ENCODE peak calls at places on chromosomes 1 and 21, in seven cellular contexts. One of them, this sample, is unnamed. For H3K9me3, the result is how much of the 10 kb centered on the place peaks cover.

GRCh38 chr1:160168609-160169369 is 17.4 kb downstream of the ATP1A4 start:
- DNase-seq in OCI-LY7: no peak
- DNase-seq in left lung: no peak
- DNase-seq in GM23248: peak
- DNase-seq in astrocyte: peak
- DNase-seq in lung: no peak
- DNase-seq in adrenal gland: no peak
- DNase-seq in this sample: no peak

GRCh38 chr1:26996665-26997064 is 3.2 kb downstream of the TRNP1 start:
- DNase-seq in OCI-LY7: no peak
- DNase-seq in left lung: no peak
- DNase-seq in GM23248: no peak
- DNase-seq in astrocyte: no peak
- DNase-seq in lung: no peak
- DNase-seq in adrenal gland: no peak
- DNase-seq in this sample: no peak

GRCh38 chr1:1541956-1542765 is 1.7 kb upstream of the TMEM240 start:
- DNase-seq in OCI-LY7: no peak
- DNase-seq in left lung: no peak
- DNase-seq in GM23248: no peak
- DNase-seq in astrocyte: no peak
- DNase-seq in lung: no peak
- DNase-seq in adrenal gland: peak
- DNase-seq in this sample: no peak

GRCh38 chr1:41795205-41795762 is 123.4 kb downstream of the HIVEP3 start:
- DNase-seq in OCI-LY7: no peak
- DNase-seq in left lung: peak
- DNase-seq in GM23248: peak
- DNase-seq in astrocyte: peak
- DNase-seq in lung: no peak
- DNase-seq in adrenal gland: peak
- DNase-seq in this sample: no peak

GRCh38 chr1:31843506-31843905 is 27.7 kb upstream of the SPOCD1 start:
- DNase-seq in OCI-LY7: peak
- DNase-seq in left lung: no peak
- DNase-seq in GM23248: peak
- DNase-seq in astrocyte: peak
- DNase-seq in lung: no peak
- DNase-seq in adrenal gland: no peak
- DNase-seq in this sample: no peak

GRCh38 chr1:22053018-22053860 is 730 bp downstream of the CDC42 start:
- DNase-seq in OCI-LY7: peak
- DNase-seq in left lung: peak
- DNase-seq in GM23248: peak
- DNase-seq in astrocyte: peak
- DNase-seq in lung: peak
- DNase-seq in adrenal gland: peak
- DNase-seq in this sample: peak

GRCh38 chr1:160284220-160284781 is 632 bp downstream of the PEX19 start:
- DNase-seq in OCI-LY7: peak
- DNase-seq in left lung: peak
- DNase-seq in GM23248: peak
- DNase-seq in astrocyte: peak
- DNase-seq in lung: peak
- DNase-seq in adrenal gland: peak
- DNase-seq in this sample: peak

GRCh38 chr1:112735752-112736151 is 20.6 kb upstream of the PPM1J start:
- DNase-seq in OCI-LY7: no peak
- DNase-seq in left lung: no peak
- DNase-seq in GM23248: peak
- DNase-seq in astrocyte: peak
- DNase-seq in lung: no peak
- DNase-seq in adrenal gland: no peak
- DNase-seq in this sample: no peak

GRCh38 chr1:155206891-155207577 is 663 bp downstream of the THBS3 start:
- DNase-seq in OCI-LY7: peak
- DNase-seq in left lung: peak
- DNase-seq in GM23248: peak
- DNase-seq in astrocyte: peak
- DNase-seq in lung: peak
- DNase-seq in adrenal gland: peak
- DNase-seq in this sample: peak

GRCh38 chr21:10425856-10426255 is 95.5 kb upstream of the TPTE start:
- DNase-seq in OCI-LY7: no peak
- DNase-seq in left lung: no peak
- DNase-seq in GM23248: no peak
- DNase-seq in astrocyte: no peak
- DNase-seq in lung: no peak
- DNase-seq in adrenal gland: no peak
- DNase-seq in this sample: no peak
- H3K9me3 ChIP-seq in OCI-LY7: half or more
- H3K9me3 ChIP-seq in left lung: under half
- H3K9me3 ChIP-seq in GM23248: under half
- H3K9me3 ChIP-seq in astrocyte: under half
- H3K9me3 ChIP-seq in lung: under half
- H3K9me3 ChIP-seq in adrenal gland: under half
- H3K9me3 ChIP-seq in this sample: under half

GRCh38 chr1:67336783-67337182 is 29.1 kb downstream of the IL12RB2 start:
- DNase-seq in OCI-LY7: no peak
- DNase-seq in left lung: no peak
- DNase-seq in GM23248: no peak
- DNase-seq in astrocyte: no peak
- DNase-seq in lung: no peak
- DNase-seq in adrenal gland: no peak
- DNase-seq in this sample: no peak
- H3K27ac ChIP-seq in OCI-LY7: no peak
- H3K27ac ChIP-seq in left lung: no peak
- H3K27ac ChIP-seq in GM23248: no peak
- H3K27ac ChIP-seq in astrocyte: no peak
- H3K27ac ChIP-seq in lung: no peak
- H3K27ac ChIP-seq in adrenal gland: no peak
- H3K27ac ChIP-seq in this sample: no peak

GRCh38 chr1:179742717-179743678 is at the start of gene FAM163A:
- DNase-seq in OCI-LY7: no peak
- DNase-seq in left lung: no peak
- DNase-seq in GM23248: no peak
- DNase-seq in astrocyte: no peak
- DNase-seq in lung: no peak
- DNase-seq in adrenal gland: no peak
- DNase-seq in this sample: no peak
- H3K4me3 ChIP-seq in OCI-LY7: no peak
- H3K4me3 ChIP-seq in left lung: peak
- H3K4me3 ChIP-seq in GM23248: peak
- H3K4me3 ChIP-seq in astrocyte: peak
- H3K4me3 ChIP-seq in lung: peak
- H3K4me3 ChIP-seq in adrenal gland: no peak
- H3K4me3 ChIP-seq in this sample: peak

DNA sequence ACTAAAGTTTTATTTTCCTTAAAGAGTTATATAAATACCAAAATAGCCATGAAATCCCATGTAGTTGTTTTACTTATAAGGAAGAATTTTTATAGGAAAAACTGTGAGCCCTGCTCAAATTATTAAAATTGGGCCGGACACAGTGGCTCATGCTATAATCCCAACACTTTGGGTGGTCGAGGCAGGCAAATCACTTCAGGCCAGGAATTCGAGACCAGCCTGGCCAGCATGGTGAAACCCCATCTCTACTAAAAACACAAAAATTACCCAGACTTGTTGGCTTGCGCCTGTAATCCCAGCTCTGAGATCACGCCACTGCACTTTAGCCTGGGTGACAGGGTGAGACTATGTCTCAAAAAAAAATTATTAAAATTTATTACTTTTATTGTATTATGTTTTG is 149.3 kb downstream of the MRPL39 start:
- DNase-seq in OCI-LY7: no peak
- DNase-seq in left lung: no peak
- DNase-seq in GM23248: no peak
- DNase-seq in astrocyte: no peak
- DNase-seq in lung: no peak
- DNase-seq in adrenal gland: no peak
- DNase-seq in this sample: no peak
- H3K9me3 ChIP-seq in OCI-LY7: under half
- H3K9me3 ChIP-seq in left lung: under half
- H3K9me3 ChIP-seq in GM23248: under half
- H3K9me3 ChIP-seq in astrocyte: under half
- H3K9me3 ChIP-seq in lung: under half
- H3K9me3 ChIP-seq in adrenal gland: under half
- H3K9me3 ChIP-seq in this sample: under half

GRCh38 chr21:37767984-37768383 is 148.3 kb downstream of the KCNJ6 start:
- DNase-seq in OCI-LY7: no peak
- DNase-seq in left lung: no peak
- DNase-seq in GM23248: peak
- DNase-seq in astrocyte: peak
- DNase-seq in lung: no peak
- DNase-seq in adrenal gland: no peak
- DNase-seq in this sample: no peak
- H3K27ac ChIP-seq in OCI-LY7: no peak
- H3K27ac ChIP-seq in left lung: no peak
- H3K27ac ChIP-seq in GM23248: no peak
- H3K27ac ChIP-seq in astrocyte: no peak
- H3K27ac ChIP-seq in lung: no peak
- H3K27ac ChIP-seq in adrenal gland: no peak
- H3K27ac ChIP-seq in this sample: no peak

DNA sequence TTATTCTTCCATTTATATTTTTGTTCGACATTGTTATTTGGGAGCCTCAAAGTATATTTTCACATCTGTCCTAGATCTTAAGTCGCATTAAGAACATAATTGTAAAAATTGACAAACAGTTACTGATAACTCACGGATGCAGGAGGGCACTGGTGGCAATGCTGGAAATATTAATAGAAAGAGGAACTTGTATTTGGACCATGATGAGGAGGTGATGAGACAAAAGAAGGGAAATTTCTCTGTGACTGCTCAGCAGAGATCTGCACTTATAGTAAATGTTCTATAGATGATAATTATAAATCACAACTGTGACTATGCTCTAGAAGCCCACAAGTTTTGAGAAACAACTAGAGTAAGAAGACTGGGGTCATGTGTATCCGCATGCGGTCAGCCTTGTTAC is 8.7 kb upstream of the DUSP12 start:
- DNase-seq in OCI-LY7: peak
- DNase-seq in left lung: no peak
- DNase-seq in GM23248: no peak
- DNase-seq in astrocyte: no peak
- DNase-seq in lung: no peak
- DNase-seq in adrenal gland: no peak
- DNase-seq in this sample: no peak
- H3K4me3 ChIP-seq in OCI-LY7: no peak
- H3K4me3 ChIP-seq in left lung: no peak
- H3K4me3 ChIP-seq in GM23248: no peak
- H3K4me3 ChIP-seq in astrocyte: no peak
- H3K4me3 ChIP-seq in lung: no peak
- H3K4me3 ChIP-seq in adrenal gland: no peak
- H3K4me3 ChIP-seq in this sample: no peak

This sample was measured in Peyer's patch.